ENCODE peak calls at places on chromosomes 4 and X, in four cellular contexts. V, U, T and D are unnamed samples.

GRCh38 chr4:184444215-184444952 is 30.0 kb downstream of the IRF2 start:
- DNase-seq in V (no peak), U (no peak), T (no peak), D (no peak)

GRCh38 chr4:97892596-97893266 is 250.5 kb downstream of the STPG2 start:
- DNase-seq in V (no peak), U (no peak), T (no peak), D (no peak)

GRCh38 chr4:39415678-39416283 is 9.1 kb downstream of the KLB start:
- DNase-seq in V (no peak), U (no peak), T (no peak), D (no peak)

GRCh38 chr4:122758033-122758432 is 25.5 kb downstream of the BBS12 start:
- DNase-seq in V (no peak), U (no peak), T (no peak), D (no peak)

GRCh38 chr4:8773124-8773931 is 98.3 kb downstream of the HMX1 start:
- DNase-seq in V (no peak), U (peak), T (no peak), D (no peak)

GRCh38 chrX:40085086-40085551 is 12.6 kb downstream of the BCOR start:
- DNase-seq in V (no peak), U (no peak), T (no peak), D (no peak)

GRCh38 chr4:158999166-158999682 is 103.7 kb upstream of the RAPGEF2 start:
- DNase-seq in V (no peak), U (no peak), T (no peak), D (no peak)

GRCh38 chrX:78066110-78066509 is 37.9 kb upstream of the PGK1 start:
- DNase-seq in V (no peak), U (no peak), T (no peak), D (no peak)

GRCh38 chrX:15465896-15466651 is 27.1 kb downstream of the PIR start:
- DNase-seq in V (peak), U (no peak), T (no peak), D (no peak)

GRCh38 chrX:70042399-70043371 is 7.1 kb downstream of the AWAT2 start:
- DNase-seq in V (no peak), U (no peak), T (no peak), D (peak)

GRCh38 chrX:37060999-37061398 is 52.8 kb downstream of the FAM47C start:
- DNase-seq in V (no peak), U (no peak), T (no peak), D (no peak)

GRCh38 chr4:87560802-87561201 is 31.6 kb upstream of the SPARCL1 start:
- DNase-seq in V (no peak), U (no peak), T (no peak), D (no peak)

GRCh38 chr4:138758876-138759275 is 256.7 kb upstream of the NOCT start:
- DNase-seq in V (no peak), U (no peak), T (no peak), D (no peak)

GRCh38 chrX:331145-331771 is 12.7 kb upstream of the GTPBP6 start:
- DNase-seq in V (peak), U (peak), T (no peak), D (no peak)

GRCh38 chr4:105598787-105599186 is 46.4 kb downstream of the ARHGEF38 start:
- DNase-seq in V (no peak), U (no peak), T (no peak), D (no peak)

GRCh38 chrX:23954396-23954795 is 46.6 kb downstream of the CXorf58 start:
- DNase-seq in V (no peak), U (no peak), T (no peak), D (no peak)

GRCh38 chr4:76215120-76215519 is 1.5 kb upstream of the SCARB2 start:
- DNase-seq in V (no peak), U (no peak), T (no peak), D (peak)

DNA sequence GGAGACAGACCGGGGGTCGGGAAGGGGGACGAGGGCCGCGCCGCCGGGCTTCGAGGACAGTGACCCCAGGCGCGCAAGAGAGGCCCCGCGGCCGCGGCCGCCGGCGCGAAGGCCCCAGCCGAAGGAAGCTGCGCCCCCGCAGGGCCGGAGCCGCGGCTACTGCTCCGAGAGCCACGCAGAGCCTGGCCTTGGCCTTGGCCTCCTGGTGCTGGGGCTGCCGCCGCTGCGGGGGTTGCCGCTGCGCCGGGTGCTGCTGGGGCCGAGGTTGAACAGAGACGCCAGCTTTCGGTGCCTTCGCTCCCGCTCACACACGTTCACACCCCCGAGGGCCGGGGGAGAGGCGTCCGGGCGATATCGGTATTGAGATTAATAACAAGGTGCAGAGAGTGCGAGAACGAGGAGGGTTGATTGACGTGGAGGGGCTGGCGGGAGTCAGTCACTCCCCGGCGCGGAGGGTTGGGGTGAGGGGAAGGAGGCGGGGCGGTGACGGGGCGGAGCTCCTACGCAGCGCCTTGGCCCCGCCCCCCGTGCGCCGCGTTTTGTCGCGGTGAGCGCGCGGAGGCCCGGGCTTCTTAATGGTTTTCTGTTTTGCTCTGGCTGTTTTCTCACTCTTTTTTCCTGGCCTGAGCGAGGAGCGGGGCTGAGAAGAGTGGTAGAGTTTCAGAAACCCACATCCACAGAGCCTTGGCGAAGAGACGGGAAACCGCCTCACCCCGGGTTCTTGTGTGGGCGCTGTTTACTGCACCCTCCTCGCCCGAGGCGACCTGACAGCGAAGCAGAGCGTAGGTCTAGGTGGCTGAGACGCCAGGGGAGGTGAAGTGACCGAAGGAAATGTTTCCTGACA is 890 bp upstream of the CNOT6L start:
- DNase-seq in V (peak), U (peak), T (peak), D (peak)
- TF ChIP-seq EP300 in V (no peak), U (no peak), T (no peak), D (no peak)

GRCh38 chrX:107712231-107713204 is 63.1 kb downstream of the TSC22D3 start:
- DNase-seq in V (no peak), U (no peak), T (no peak), D (no peak)
- TF ChIP-seq EP300 in V (no peak), U (no peak), T (no peak), D (no peak)

DNA sequence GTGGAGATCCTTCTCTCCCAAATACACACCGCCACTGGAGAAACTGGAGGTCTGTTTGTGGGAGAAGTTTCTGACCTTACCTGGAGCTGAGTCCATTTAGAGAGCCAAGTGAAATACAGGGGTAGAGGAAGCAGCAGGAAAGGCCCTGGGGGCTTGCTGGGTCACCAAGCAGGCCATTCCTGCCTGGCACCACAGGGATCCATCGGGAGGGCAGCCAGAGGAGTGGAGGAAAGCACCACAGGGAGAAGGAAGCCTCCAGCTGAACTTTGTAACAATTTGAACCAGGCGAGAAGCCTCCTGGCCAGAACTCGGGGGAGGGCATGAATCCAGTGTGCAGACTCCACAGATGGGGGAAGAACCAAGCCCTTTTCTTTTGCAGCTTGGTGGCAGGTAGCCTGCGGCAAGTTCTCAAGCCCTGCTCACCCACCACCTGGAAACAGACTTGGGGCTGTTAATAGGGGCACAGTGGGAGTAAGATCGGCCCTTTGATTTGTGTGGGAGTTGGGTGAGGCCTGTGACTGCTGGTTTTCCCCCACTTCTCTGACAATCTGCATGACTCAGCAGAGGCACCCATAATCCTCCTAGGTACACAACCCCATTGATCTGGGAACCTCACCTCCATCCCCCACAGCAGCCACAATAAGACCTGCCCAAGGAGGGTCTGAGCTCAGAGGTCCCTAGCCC is 94.6 kb downstream of the IRS4 start:
- DNase-seq in V (no peak), U (no peak), T (no peak), D (no peak)
- TF ChIP-seq EP300 in V (no peak), U (no peak), T (no peak), D (no peak)

GRCh38 chr4:27947320-27947719 is 1086.7 kb downstream of the STIM2 start:
- DNase-seq in V (no peak), U (no peak), T (no peak), D (no peak)
- TF ChIP-seq EP300 in V (no peak), U (no peak), T (no peak), D (no peak)

GRCh38 chrX:38800981-38801845 is at the start of gene MID1IP1:
- DNase-seq in V (peak), U (peak), T (peak), D (peak)
- TF ChIP-seq EP300 in V (no peak), U (no peak), T (no peak), D (no peak)

GRCh38 chr4:176139518-176139917 is 55.9 kb downstream of the SPATA4 start:
- DNase-seq in V (no peak), U (no peak), T (no peak), D (no peak)

GRCh38 chr4:176134670-176135069 is 60.7 kb downstream of the SPATA4 start:
- DNase-seq in V (no peak), U (no peak), T (no peak), D (no peak)

GRCh38 chr4:176142253-176142652 is 53.1 kb downstream of the SPATA4 start:
- DNase-seq in V (no peak), U (no peak), T (no peak), D (no peak)

DNA sequence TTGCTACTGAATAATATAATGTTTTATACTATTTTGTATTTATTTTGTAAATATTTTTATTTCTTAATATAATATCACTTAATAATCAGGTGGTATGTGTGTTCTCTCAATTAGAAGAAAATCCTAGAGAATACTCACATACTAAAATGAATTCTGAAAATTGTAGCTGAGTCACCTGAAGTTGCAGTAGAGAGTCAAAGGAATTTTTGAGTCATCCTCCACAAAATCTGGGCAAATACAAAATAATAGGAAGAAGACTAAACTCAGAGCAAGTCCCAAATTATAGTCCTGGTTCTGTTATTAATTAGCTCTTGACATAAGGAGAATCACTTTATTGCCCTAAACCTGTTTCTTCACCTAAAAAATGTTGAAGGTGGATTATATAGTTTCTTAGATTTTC is 57.8 kb downstream of the SPATA4 start:
- DNase-seq in V (no peak), U (no peak), T (no peak), D (no peak)
- TF ChIP-seq EP300 in V (no peak), U (no peak), T (no peak), D (no peak)